ENCODE peak calls at places on chromosomes 16 and 17, in four cellular contexts. Z is Panc1; M is CD8-positive, alpha-beta T cell; U is kidney epithelial cell. W is an unnamed sample.
A peak's percentile ranks its signal among the peaks of the same experiment; 100 is the strongest.

GRCh38 chr16:87959391-87959968 is 8.2 kb downstream of the BANP start:
- DNase-seq in Z (no peak), M (no peak), U (no peak), W (no peak)

GRCh38 chr17:82691714-82692113 is 6.8 kb downstream of the RAB40B start:
- DNase-seq in Z (no peak), M (no peak), U (no peak), W (no peak)

GRCh38 chr16:82756283-82756599 is 129.5 kb downstream of the CDH13 start:
- DNase-seq in Z (no peak), M (no peak), U (no peak), W (no peak)

GRCh38 chr17:75596320-75597087 is 8.9 kb downstream of the MYO15B start:
- DNase-seq in Z (no peak), M (no peak), U (no peak), W (no peak)

GRCh38 chr17:72120878-72121163 is at the start of gene SOX9:
- DNase-seq in Z (peak; percentile 85), M (no peak), U (peak; percentile 81), W (peak; percentile 80)

GRCh38 chr17:58969156-58969555 is 137.5 kb downstream of the TRIM37 start:
- DNase-seq in Z (no peak), M (no peak), U (no peak), W (no peak)

GRCh38 chr16:88303890-88304819 is 78.6 kb upstream of the ZNF469 start:
- DNase-seq in Z (no peak), M (no peak), U (peak; percentile 49), W (no peak)

GRCh38 chr16:51651061-51651466 is 500.0 kb upstream of the SALL1 start:
- DNase-seq in Z (no peak), M (no peak), U (no peak), W (no peak)

GRCh38 chr16:65123846-65124513 is 2.1 kb upstream of the CDH11 start:
- DNase-seq in Z (no peak), M (no peak), U (no peak), W (no peak)

GRCh38 chr16:57184890-57185445 is 871 bp downstream of the PSME3IP1 start:
- DNase-seq in Z (no peak), M (no peak), U (no peak), W (no peak)

GRCh38 chr16:5442054-5442453 is 344.5 kb upstream of the EEF2KMT start:
- DNase-seq in Z (no peak), M (no peak), U (no peak), W (no peak)

GRCh38 chr17:32498362-32498761 is 11.6 kb downstream of the CDK5R1 start:
- DNase-seq in Z (no peak), M (no peak), U (no peak), W (no peak)

GRCh38 chr16:70709457-70709856 is 23.6 kb upstream of the MTSS2 start:
- DNase-seq in Z (no peak), M (no peak), U (no peak), W (no peak)

GRCh38 chr16:28538733-28539596 is at the start of gene NUPR1:
- DNase-seq in Z (peak; percentile 75), M (no peak), U (no peak), W (peak; percentile 61)

GRCh38 chr16:6884002-6884401 is 448.6 kb upstream of the RBFOX1 start:
- DNase-seq in Z (no peak), M (no peak), U (peak; percentile 29), W (no peak)

GRCh38 chr16:74372953-74373846 is 2.9 kb upstream of the NPIPB15 start:
- DNase-seq in Z (no peak), M (no peak), U (no peak), W (no peak)

GRCh38 chr17:30225919-30226553 is 9.5 kb downstream of the SLC6A4 start:
- DNase-seq in Z (no peak), M (no peak), U (no peak), W (no peak)

GRCh38 chr17:16872836-16873653 is 98.9 kb downstream of the TNFRSF13B start:
- DNase-seq in Z (no peak), M (no peak), U (no peak), W (no peak)

GRCh38 chr17:60158751-60159478 is 9.1 kb downstream of the CA4 start:
- DNase-seq in Z (no peak), M (no peak), U (no peak), W (no peak)

GRCh38 chr16:19203374-19203966 is 35.4 kb downstream of the SYT17 start:
- DNase-seq in Z (no peak), M (no peak), U (no peak), W (no peak)

GRCh38 chr17:78454346-78454745 is 75.9 kb downstream of the PGS1 start:
- DNase-seq in Z (no peak), M (no peak), U (no peak), W (no peak)

GRCh38 chr16:7351572-7351971 is 18.9 kb downstream of the RBFOX1 start:
- DNase-seq in Z (no peak), M (no peak), U (no peak), W (no peak)

GRCh38 chr16:56907401-56907800 is 24.5 kb upstream of the HERPUD1 start:
- DNase-seq in Z (no peak), M (no peak), U (no peak), W (no peak)

GRCh38 chr17:17907469-17907868 is 64.7 kb downstream of the TOM1L2 start:
- DNase-seq in Z (no peak), M (no peak), U (no peak), W (no peak)

GRCh38 chr17:66492500-66493123 is 190.2 kb downstream of the PRKCA start:
- DNase-seq in Z (no peak), M (no peak), U (no peak), W (no peak)

GRCh38 chr17:76382803-76383644 is 1.4 kb upstream of the SPHK1 start:
- DNase-seq in Z (no peak), M (peak; percentile 58), U (no peak), W (no peak)

GRCh38 chr17:82020874-82021727 is 1.6 kb downstream of the CENPX start:
- DNase-seq in Z (no peak), M (peak; percentile 61), U (peak; percentile 34), W (no peak)

GRCh38 chr16:57732011-57732410 is 3.6 kb upstream of the KATNB1 start:
- DNase-seq in Z (no peak), M (no peak), U (no peak), W (no peak)

GRCh38 chr16:79644977-79645667 is 44.6 kb upstream of the MAF start:
- DNase-seq in Z (no peak), M (no peak), U (no peak), W (no peak)

GRCh38 chr17:69779378-69780214 is 295.4 kb upstream of the KCNJ16 start:
- DNase-seq in Z (no peak), M (no peak), U (no peak), W (no peak)

GRCh38 chr17:50184057-50184456 is 17.4 kb downstream of the COL1A1 start:
- DNase-seq in Z (no peak), M (no peak), U (no peak), W (no peak)

GRCh38 chr17:50187403-50187735 is 14.1 kb downstream of the COL1A1 start:
- DNase-seq in Z (no peak), M (no peak), U (no peak), W (no peak)

GRCh38 chr17:50184611-50185398 is 16.6 kb downstream of the COL1A1 start:
- DNase-seq in Z (no peak), M (no peak), U (no peak), W (no peak)

GRCh38 chr17:50186661-50187402 is 14.6 kb downstream of the COL1A1 start:
- DNase-seq in Z (no peak), M (no peak), U (no peak), W (no peak)

DNA sequence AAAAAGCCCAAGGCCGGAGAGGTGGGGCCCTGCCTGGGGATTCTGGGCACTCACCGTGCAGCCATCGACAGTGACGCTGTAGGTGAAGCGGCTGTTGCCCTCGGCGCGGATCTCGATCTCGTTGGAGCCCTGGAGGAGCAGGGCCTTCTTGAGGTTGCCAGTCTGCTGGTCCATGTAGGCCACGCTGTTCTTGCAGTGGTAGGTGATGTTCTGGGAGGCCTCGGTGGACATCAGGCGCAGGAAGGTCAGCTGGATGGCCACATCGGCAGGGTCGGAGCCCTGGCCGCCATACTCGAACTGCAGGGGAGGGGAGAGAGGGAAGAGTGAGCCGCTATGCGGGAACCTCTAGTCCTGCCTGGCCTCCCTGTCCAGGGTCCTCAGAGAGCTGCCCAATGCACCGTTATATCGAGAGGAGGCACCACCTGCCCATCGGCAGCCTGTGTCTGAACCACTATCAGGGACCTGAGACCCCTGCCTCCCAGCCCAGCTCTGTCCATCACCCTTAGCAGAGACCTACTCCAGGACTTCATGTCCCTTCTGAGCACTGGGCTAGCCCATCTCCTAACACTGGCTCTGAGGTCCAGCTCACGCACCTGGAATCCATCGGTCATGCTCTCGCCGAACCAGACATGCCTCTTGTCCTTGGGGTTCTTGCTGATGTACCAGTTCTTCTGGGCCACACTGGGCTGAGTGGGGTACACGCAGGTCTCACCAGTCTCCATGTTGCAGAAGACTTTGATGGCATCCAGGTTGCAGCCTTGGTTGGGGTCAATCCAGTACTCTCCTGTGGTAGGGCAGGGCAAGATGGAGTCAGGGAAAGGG is 15.5 kb downstream of the COL1A1 start:
- DNase-seq in Z (no peak), M (no peak), U (no peak), W (no peak)
- H3K36me3 ChIP-seq in Z (no peaks in the 10 kb centered on the region), M (no peaks in the 10 kb centered on the region), U (peaks cover 3% of the 10 kb centered on the region), W (no peaks in the 10 kb centered on the region)

DNA sequence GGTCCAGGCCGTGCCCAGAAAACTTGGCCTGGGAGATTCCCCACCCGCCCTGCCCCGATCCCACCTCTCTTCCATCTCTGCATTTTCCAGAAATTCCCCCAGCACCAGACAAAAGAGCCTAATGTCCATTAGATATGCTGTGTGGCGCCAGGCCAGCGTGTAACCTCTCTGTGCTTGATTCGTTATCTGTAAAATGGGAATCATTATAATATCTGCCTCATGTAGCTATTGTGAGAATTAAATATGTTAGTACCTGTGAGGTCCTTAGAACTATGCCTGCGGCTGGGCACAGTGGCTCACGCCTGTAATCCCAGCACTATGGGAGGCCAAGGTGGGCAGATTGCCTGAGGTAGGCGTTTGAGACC is 33.6 kb upstream of the IL21R start:
- DNase-seq in Z (no peak), M (no peak), U (no peak), W (no peak)
- TF ChIP-seq CTCF in Z (peak; percentile 30), M (no peak), U (no peak), W (no peak)

GRCh38 chr17:45423936-45424335 is 8.7 kb downstream of the ARHGAP27 start:
- DNase-seq in Z (no peak), M (no peak), U (no peak), W (no peak)

GRCh38 chr17:45425984-45426413 is 6.7 kb downstream of the ARHGAP27 start:
- DNase-seq in Z (no peak), M (no peak), U (no peak), W (no peak)

GRCh38 chr17:45425125-45425983 is 7.3 kb downstream of the ARHGAP27 start:
- DNase-seq in Z (no peak), M (no peak), U (peak; percentile 81), W (peak; percentile 87)

GRCh38 chr17:45423304-45423703 is 9.4 kb downstream of the ARHGAP27 start:
- DNase-seq in Z (no peak), M (no peak), U (no peak), W (no peak)

GRCh38 chr17:45424769-45425124 is 7.9 kb downstream of the ARHGAP27 start:
- DNase-seq in Z (no peak), M (no peak), U (no peak), W (no peak)
- H3K36me3 ChIP-seq in Z (peaks cover 3% of the 10 kb centered on the region), M (no peaks in the 10 kb centered on the region), U (no peaks in the 10 kb centered on the region), W (peaks cover 3% of the 10 kb centered on the region)

GRCh38 chr17:44351961-44352921 is 7.1 kb downstream of the GRN start:
- DNase-seq in Z (no peak), M (no peak), U (no peak), W (no peak)

GRCh38 chr17:44348988-44349364 is 3.9 kb downstream of the GRN start:
- DNase-seq in Z (no peak), M (no peak), U (no peak), W (no peak)

GRCh38 chr17:44349553-44350070 is 4.5 kb downstream of the GRN start:
- DNase-seq in Z (no peak), M (no peak), U (no peak), W (no peak)

GRCh38 chr17:44351464-44351863 is 6.4 kb downstream of the GRN start:
- DNase-seq in Z (no peak), M (no peak), U (no peak), W (no peak)

GRCh38 chr17:44350733-44351226 is 5.7 kb downstream of the GRN start:
- DNase-seq in Z (no peak), M (peak; percentile 77), U (no peak), W (no peak)
- TF ChIP-seq CTCF in Z (peak; percentile 87), M (peak; percentile 72), U (peak; percentile 92), W (peak; percentile 91)